ENCODE peak calls at places on chromosomes 13 and 19, in seven cellular contexts. R is right atrium auricular region, U is hepatocyte, Z is upper lobe of left lung, O is heart left ventricle, F is retinal pigment epithelial cell, L is AG10803. T is an unnamed sample.

GRCh38 chr19:16470911-16471811 is 609 bp downstream of the EPS15L1 start:
- DNase-seq in R (no peak), U (peak), Z (peak), O (no peak), F (no peak), L (peak), T (no peak)

GRCh38 chr19:55275851-55276719 is 3.8 kb downstream of the HSPBP1 start:
- DNase-seq in R (no peak), U (no peak), Z (no peak), O (no peak), F (no peak), L (no peak), T (no peak)

GRCh38 chr13:110137677-110138008 is 169.3 kb downstream of the COL4A1 start:
- DNase-seq in R (peak), U (peak), Z (peak), O (peak), F (no peak), L (peak), T (no peak)

GRCh38 chr13:31431722-31432137 is 232.0 kb downstream of the B3GLCT start:
- DNase-seq in R (peak), U (peak), Z (peak), O (peak), F (peak), L (peak), T (peak)

GRCh38 chr13:77990973-77991372 is 72.3 kb upstream of the EDNRB start:
- DNase-seq in R (no peak), U (no peak), Z (no peak), O (peak), F (no peak), L (no peak), T (no peak)

GRCh38 chr19:38734426-38735256 is 9.6 kb downstream of the CAPN12 start:
- DNase-seq in R (no peak), U (peak), Z (peak), O (peak), F (no peak), L (peak), T (no peak)

GRCh38 chr19:17803264-17803896 is 8.4 kb downstream of the B3GNT3 start:
- DNase-seq in R (no peak), U (no peak), Z (peak), O (no peak), F (no peak), L (no peak), T (no peak)

GRCh38 chr19:36101550-36102327 is 9.2 kb upstream of the OVOL3 start:
- DNase-seq in R (no peak), U (no peak), Z (no peak), O (no peak), F (no peak), L (no peak), T (no peak)

GRCh38 chr19:32830231-32831014 is 39.1 kb downstream of the SLC7A9 start:
- DNase-seq in R (no peak), U (no peak), Z (no peak), O (no peak), F (peak), L (peak), T (peak)

GRCh38 chr19:10885241-10886169 is 14.2 kb downstream of the CARM1 start:
- DNase-seq in R (no peak), U (peak), Z (no peak), O (no peak), F (no peak), L (no peak), T (no peak)

GRCh38 chr13:49098771-49099512 is 121.2 kb upstream of the MLNR start:
- DNase-seq in R (no peak), U (no peak), Z (peak), O (no peak), F (peak), L (peak), T (no peak)

GRCh38 chr19:48338253-48338755 is 13.0 kb downstream of the EMP3 start:
- DNase-seq in R (no peak), U (no peak), Z (no peak), O (no peak), F (no peak), L (no peak), T (no peak)
- TF ChIP-seq CTCF in R (no peak), U (no peak), Z (no peak), O (no peak), F (no peak), L (no peak), T (no peak)

GRCh38 chr13:46168341-46168740 is 13.6 kb downstream of the LCP1 start:
- DNase-seq in R (no peak), U (peak), Z (peak), O (no peak), F (no peak), L (no peak), T (no peak)
- H3K4me3 ChIP-seq in R (no peak), U (no peak), Z (no peak), O (no peak), F (no peak), L (no peak), T (no peak)

GRCh38 chr13:68927387-68928026 is 1180.1 kb upstream of the ATXN8OS start:
- DNase-seq in R (no peak), U (peak), Z (no peak), O (no peak), F (peak), L (no peak), T (peak)
- TF ChIP-seq CTCF in R (peak), U (peak), Z (no peak), O (peak), F (peak), L (no peak), T (peak)

GRCh38 chr19:29842471-29843179 is 30.8 kb downstream of the CCNE1 start:
- DNase-seq in R (no peak), U (no peak), Z (no peak), O (no peak), F (no peak), L (no peak), T (no peak)
- H3K4me3 ChIP-seq in R (no peak), U (no peak), Z (peak), O (peak), F (no peak), L (no peak), T (no peak)

GRCh38 chr19:47225746-47226425 is 5.1 kb downstream of the BBC3 start:
- DNase-seq in R (peak), U (peak), Z (peak), O (peak), F (no peak), L (peak), T (peak)
- TF ChIP-seq CTCF in R (peak), U (peak), Z (peak), O (peak), F (no peak), L (peak), T (no peak)

GRCh38 chr13:93776936-93777335 is 550.3 kb downstream of the GPC6 start:
- DNase-seq in R (no peak), U (no peak), Z (no peak), O (no peak), F (no peak), L (peak), T (peak)
- H3K4me3 ChIP-seq in R (no peak), U (no peak), Z (no peak), O (no peak), F (no peak), L (no peak), T (no peak)

T was measured in astrocyte of the cerebellum.